ENCODE peak calls at places on chromosomes 5 and 9, in four cellular contexts. T, B, G and Y are unnamed samples.

GRCh38 chr5:94968507-94969095 is 316.3 kb downstream of the MCTP1 start:
- DNase-seq in T (peak), B (no peak), G (peak), Y (peak)

GRCh38 chr5:52898961-52899680 is 90.0 kb upstream of the ITGA2 start:
- DNase-seq in T (no peak), B (no peak), G (no peak), Y (no peak)

GRCh38 chr9:3361115-3361514 is 164.7 kb downstream of the RFX3 start:
- DNase-seq in T (no peak), G (no peak), B (no peak), Y (no peak)

GRCh38 chr5:58187473-58188286 is 272.2 kb downstream of the PLK2 start:
- DNase-seq in T (no peak), G (no peak), B (no peak), Y (no peak)

GRCh38 chr9:137588311-137588710 is 2.0 kb downstream of the ZMYND19 start:
- DNase-seq in T (no peak), G (no peak), B (no peak), Y (no peak)

GRCh38 chr5:171483453-171484177 is 64.2 kb downstream of the FGF18 start:
- DNase-seq in T (no peak), G (no peak), B (no peak), Y (no peak)

GRCh38 chr5:171418982-171419662 is at the start of gene FGF18:
- DNase-seq in G (no peak), T (peak), B (peak), Y (peak)

GRCh38 chr9:69971643-69972449 is 71.8 kb upstream of the MAMDC2 start:
- DNase-seq in G (no peak), T (peak), B (peak), Y (peak)

GRCh38 chr5:175718401-175719108 is 60.7 kb downstream of the HRH2 start:
- DNase-seq in B (peak), G (no peak), T (no peak), Y (peak)

GRCh38 chr5:52799358-52799982 is 11.8 kb downstream of the ITGA1 start:
- DNase-seq in B (peak), G (no peak), T (peak), Y (peak)

GRCh38 chr9:99445377-99445891 is 223.4 kb downstream of the SEC61B start:
- DNase-seq in B (no peak), G (no peak), T (no peak), Y (no peak)

GRCh38 chr5:35127006-35127405 is 79.3 kb upstream of the AGXT2 start:
- DNase-seq in B (no peak), G (no peak), T (no peak), Y (no peak)

GRCh38 chr5:170614071-170614490 is 110.3 kb downstream of the KCNIP1 start:
- DNase-seq in B (no peak), T (no peak), G (no peak), Y (no peak)

GRCh38 chr5:122751293-122751753 is 23.6 kb upstream of the SNX2 start:
- DNase-seq in T (no peak), B (peak), G (no peak), Y (peak)

GRCh38 chr5:134142088-134142487 is 27.6 kb downstream of the TCF7 start:
- DNase-seq in T (no peak), G (no peak), B (no peak), Y (no peak)

GRCh38 chr5:150642567-150642927 is 2.1 kb downstream of the SYNPO start:
- DNase-seq in T (peak), G (no peak), B (no peak), Y (no peak)

GRCh38 chr9:27033815-27034403 is 28.4 kb upstream of the LRRC19 start:
- DNase-seq in B (peak), G (peak), T (peak), Y (peak)

GRCh38 chr9:20479419-20480155 is 142.7 kb downstream of the MLLT3 start:
- DNase-seq in T (no peak), G (peak), B (no peak), Y (no peak)

GRCh38 chr9:95725045-95725444 is 150.4 kb upstream of the ERCC6L2 start:
- DNase-seq in T (peak), G (no peak), B (no peak), Y (no peak)

GRCh38 chr9:63859475-63860215 is 1425.4 kb downstream of the FOXD4L5 start:
- DNase-seq in B (no peak), T (peak), G (no peak), Y (no peak)

GRCh38 chr5:45847877-45848276 is 151.7 kb upstream of the HCN1 start:
- DNase-seq in G (no peak), B (peak), T (no peak), Y (peak)

GRCh38 chr5:162806195-162806594 is 631.2 kb upstream of the CCNG1 start:
- DNase-seq in T (no peak), B (no peak), G (no peak), Y (no peak)

GRCh38 chr9:115672477-115673316 is 480.9 kb upstream of the PAPPA start:
- DNase-seq in B (no peak), T (peak), G (no peak), Y (peak)

GRCh38 chr5:124289641-124290201 is 456.7 kb downstream of the ZNF608 start:
- DNase-seq in B (peak), T (peak), G (no peak), Y (peak)
- TF ChIP-seq CTCF in B (peak), T (peak), G (no peak), Y (peak)

DNA sequence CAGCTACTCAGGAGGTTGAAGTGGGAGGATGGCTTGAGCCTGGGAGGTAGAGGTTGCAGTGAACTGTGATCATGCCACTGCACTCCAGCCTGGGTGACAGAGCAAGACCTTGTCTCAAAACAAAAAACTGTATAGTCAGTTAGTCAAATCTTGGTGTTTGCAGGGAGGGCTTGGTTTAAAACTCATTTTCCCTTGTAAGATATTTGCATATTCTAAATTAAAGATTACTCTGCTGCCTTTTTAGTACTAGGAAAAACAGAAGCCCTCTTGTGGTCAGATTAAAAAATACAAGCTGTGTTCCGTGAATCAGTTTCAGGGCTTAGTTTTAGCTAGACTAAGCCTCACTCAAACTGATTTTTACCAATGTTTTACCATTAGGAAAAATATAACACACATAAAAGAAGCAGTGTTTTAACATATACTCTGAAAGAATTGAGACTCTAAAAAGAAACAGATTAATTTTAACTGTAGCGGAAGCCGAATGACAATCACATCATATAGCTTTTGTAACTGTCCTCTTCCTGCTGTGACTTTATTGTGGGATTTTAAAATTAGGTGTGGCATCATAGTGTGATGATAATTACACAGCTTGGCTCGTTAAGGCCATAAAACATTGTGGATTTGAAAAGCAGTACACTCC is 84.9 kb upstream of the BASP1 start:
- DNase-seq in B (no peak), G (no peak), T (no peak), Y (peak)
- TF ChIP-seq CREB1 in B (no peak), G (no peak), T (no peak), Y (no peak)

GRCh38 chr5:154191467-154192261 is 1.1 kb downstream of the GALNT10 start:
- DNase-seq in T (no peak), G (no peak), B (no peak), Y (no peak)
- TF ChIP-seq CTCF in T (no peak), G (no peak), B (no peak), Y (no peak)

DNA sequence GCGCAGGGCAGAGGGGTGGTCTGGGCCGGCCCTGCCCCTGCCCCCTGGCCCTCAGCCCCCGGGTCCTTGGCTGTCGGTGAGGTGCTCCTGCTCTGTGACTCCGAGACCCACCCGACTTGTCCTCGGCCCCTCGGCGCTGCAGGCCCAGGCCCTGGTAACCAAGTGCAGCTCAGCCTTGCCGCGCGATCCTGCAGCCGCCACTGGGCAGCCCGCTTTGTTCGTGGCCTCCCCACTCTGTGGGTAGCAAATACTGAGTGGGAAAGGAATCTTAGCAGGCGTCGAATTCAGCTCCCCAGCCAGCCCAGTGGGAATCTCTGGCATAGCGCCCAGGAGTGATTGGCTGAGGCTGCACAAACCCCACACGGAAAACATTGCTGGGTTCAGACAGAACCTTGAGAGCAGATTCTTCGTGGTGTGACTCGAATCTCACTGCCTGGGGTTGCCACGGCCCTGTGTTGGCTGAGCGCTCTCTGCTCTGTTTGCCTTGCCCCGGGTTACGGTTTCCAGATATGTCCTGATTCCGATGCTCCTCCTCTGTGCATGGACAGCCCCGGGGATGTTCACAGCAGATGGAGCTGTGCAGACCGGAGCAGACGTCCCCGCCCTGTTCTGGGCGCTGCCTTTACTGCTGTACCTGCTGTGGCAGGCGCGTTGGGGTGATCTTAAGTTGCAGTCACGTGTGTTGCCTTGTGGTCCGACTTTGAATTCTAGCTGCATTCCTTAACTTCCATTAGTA is 13.4 kb upstream of the EXOC3 start:
- DNase-seq in G (no peak), T (no peak), B (no peak), Y (no peak)
- TF ChIP-seq CREB1 in G (no peak), T (no peak), B (no peak), Y (no peak)

GRCh38 chr5:181084631-181085195 is 44.6 kb downstream of the BTNL9 start:
- DNase-seq in B (no peak), T (no peak), G (no peak), Y (peak)

GRCh38 chr5:181087309-181087708 is 43.7 kb downstream of the OR2V1 start:
- DNase-seq in T (no peak), G (no peak), B (no peak), Y (no peak)

GRCh38 chr5:181086410-181087229 is 44.3 kb downstream of the OR2V1 start:
- DNase-seq in B (no peak), G (no peak), T (peak), Y (no peak)

GRCh38 chr5:181092428-181092827 is 38.5 kb downstream of the OR2V1 start:
- DNase-seq in G (no peak), T (no peak), B (no peak), Y (no peak)

GRCh38 chr5:181088289-181088688 is 42.7 kb downstream of the OR2V1 start:
- DNase-seq in G (no peak), B (peak), T (no peak), Y (peak)
- TF ChIP-seq CTCF in G (peak), B (no peak), T (peak), Y (peak)

GRCh38 chr5:132768485-132768868 is 8.6 kb downstream of the SEPTIN8 start:
- DNase-seq in B (no peak), G (no peak), T (no peak), Y (no peak)
- TF ChIP-seq CREB1 in B (no peak), G (no peak), T (no peak), Y (no peak)

GRCh38 chr9:109968332-109968657 is 188.3 kb downstream of the PALM2AKAP2 start:
- DNase-seq in B (no peak), G (peak), T (no peak), Y (no peak)

GRCh38 chr9:109966643-109967368 is 186.8 kb downstream of the PALM2AKAP2 start:
- DNase-seq in T (no peak), B (no peak), G (no peak), Y (no peak)

GRCh38 chr9:109967651-109968331 is 187.8 kb downstream of the PALM2AKAP2 start:
- DNase-seq in T (no peak), B (no peak), G (peak), Y (no peak)

GRCh38 chr9:109969559-109970237 is 189.7 kb downstream of the PALM2AKAP2 start:
- DNase-seq in T (no peak), B (no peak), G (no peak), Y (no peak)

GRCh38 chr9:109968702-109969450 is 188.9 kb downstream of the PALM2AKAP2 start:
- DNase-seq in B (peak), G (no peak), T (peak), Y (peak)
- TF ChIP-seq CTCF in B (no peak), G (peak), T (peak), Y (peak)

DNA sequence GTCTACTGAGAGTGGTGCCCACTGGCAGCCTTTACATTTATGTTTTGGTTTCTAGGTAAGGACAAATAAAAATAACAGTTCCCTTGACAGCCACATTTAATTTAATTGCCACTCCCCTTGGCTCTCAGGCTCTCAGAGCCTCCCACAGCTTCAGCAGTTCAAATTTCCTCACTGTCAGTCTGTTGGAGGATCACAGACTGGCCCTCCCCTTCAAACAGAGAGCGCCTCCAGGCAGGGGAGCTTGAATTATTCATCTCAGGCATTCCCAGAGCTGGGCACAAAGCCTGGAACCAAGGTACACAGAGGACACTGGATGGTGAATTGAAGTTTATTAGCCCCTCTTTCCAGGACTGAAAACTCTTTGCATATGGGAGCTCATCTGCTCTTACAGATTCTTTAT is 407.7 kb downstream of the SPOCK1 start:
- DNase-seq in G (no peak), B (peak), T (no peak), Y (peak)
- TF ChIP-seq CREB1 in G (no peak), B (no peak), T (no peak), Y (no peak)